ENCODE peak calls at places on chromosomes 7 and 10, in four cellular contexts. One of them, this sample, is unnamed.

GRCh38 chr10:18312385-18313145 is 172.3 kb downstream of the CACNB2 start:
- DNase-seq in B cell: no peak
- DNase-seq in heart right ventricle: peak
- DNase-seq in activated B cell treated with CpG ODN at 0.5 μM for 24 hours: no peak
- DNase-seq in this sample: peak

GRCh38 chr10:63675171-63675570 is 154.0 kb downstream of the REEP3 start:
- DNase-seq in heart right ventricle: no peak
- DNase-seq in activated B cell treated with CpG ODN at 0.5 μM for 24 hours: no peak
- DNase-seq in B cell: no peak
- DNase-seq in this sample: no peak

GRCh38 chr7:39741942-39742623 is 118.7 kb downstream of the RALA start:
- DNase-seq in heart right ventricle: no peak
- DNase-seq in B cell: no peak
- DNase-seq in activated B cell treated with CpG ODN at 0.5 μM for 24 hours: no peak
- DNase-seq in this sample: no peak

GRCh38 chr10:96588601-96589419 is 2.0 kb upstream of the TM9SF3 start:
- DNase-seq in activated B cell treated with CpG ODN at 0.5 μM for 24 hours: no peak
- DNase-seq in B cell: no peak
- DNase-seq in heart right ventricle: no peak
- DNase-seq in this sample: peak

GRCh38 chr10:133445751-133446708 is 7.7 kb upstream of the SCART1 start:
- DNase-seq in B cell: no peak
- DNase-seq in heart right ventricle: no peak
- DNase-seq in activated B cell treated with CpG ODN at 0.5 μM for 24 hours: no peak
- DNase-seq in this sample: no peak

GRCh38 chr7:41121228-41121627 is 581.7 kb downstream of the INHBA start:
- DNase-seq in heart right ventricle: no peak
- DNase-seq in B cell: no peak
- DNase-seq in activated B cell treated with CpG ODN at 0.5 μM for 24 hours: no peak
- DNase-seq in this sample: no peak

GRCh38 chr10:95406651-95407280 is 116.0 kb upstream of the PDLIM1 start:
- DNase-seq in heart right ventricle: peak
- DNase-seq in B cell: no peak
- DNase-seq in activated B cell treated with CpG ODN at 0.5 μM for 24 hours: no peak
- DNase-seq in this sample: no peak

GRCh38 chr7:129845972-129846327 is 106.8 kb downstream of the UBE2H start:
- DNase-seq in heart right ventricle: no peak
- DNase-seq in B cell: no peak
- DNase-seq in activated B cell treated with CpG ODN at 0.5 μM for 24 hours: no peak
- DNase-seq in this sample: no peak

GRCh38 chr10:128566376-128566968 is 440.2 kb upstream of the MKI67 start:
- DNase-seq in B cell: no peak
- DNase-seq in activated B cell treated with CpG ODN at 0.5 μM for 24 hours: no peak
- DNase-seq in heart right ventricle: no peak
- DNase-seq in this sample: no peak

GRCh38 chr10:119342017-119342734 is 134.8 kb downstream of the GRK5 start:
- DNase-seq in B cell: no peak
- DNase-seq in activated B cell treated with CpG ODN at 0.5 μM for 24 hours: no peak
- DNase-seq in heart right ventricle: peak
- DNase-seq in this sample: no peak

GRCh38 chr7:155858521-155859061 is 46.3 kb upstream of the SHH start:
- DNase-seq in heart right ventricle: no peak
- DNase-seq in B cell: no peak
- DNase-seq in activated B cell treated with CpG ODN at 0.5 μM for 24 hours: no peak
- DNase-seq in this sample: no peak

GRCh38 chr7:75727881-75728592 is 10.7 kb downstream of the HIP1 start:
- DNase-seq in heart right ventricle: no peak
- DNase-seq in activated B cell treated with CpG ODN at 0.5 μM for 24 hours: no peak
- DNase-seq in B cell: no peak
- DNase-seq in this sample: no peak

GRCh38 chr7:82413237-82413636 is 30.3 kb downstream of the CACNA2D1 start:
- DNase-seq in heart right ventricle: peak
- DNase-seq in B cell: no peak
- DNase-seq in activated B cell treated with CpG ODN at 0.5 μM for 24 hours: no peak
- DNase-seq in this sample: no peak
- TF ChIP-seq CTCF in heart right ventricle: no peak
- TF ChIP-seq CTCF in B cell: no peak
- TF ChIP-seq CTCF in activated B cell treated with CpG ODN at 0.5 μM for 24 hours: no peak
- TF ChIP-seq CTCF in this sample: no peak

GRCh38 chr10:14975672-14976273 is 16.6 kb downstream of the MEIG1 start:
- DNase-seq in heart right ventricle: no peak
- DNase-seq in activated B cell treated with CpG ODN at 0.5 μM for 24 hours: no peak
- DNase-seq in B cell: no peak
- DNase-seq in this sample: no peak

GRCh38 chr10:14967897-14968296 is 8.7 kb downstream of the MEIG1 start:
- DNase-seq in activated B cell treated with CpG ODN at 0.5 μM for 24 hours: no peak
- DNase-seq in B cell: no peak
- DNase-seq in heart right ventricle: no peak
- DNase-seq in this sample: no peak

DNA sequence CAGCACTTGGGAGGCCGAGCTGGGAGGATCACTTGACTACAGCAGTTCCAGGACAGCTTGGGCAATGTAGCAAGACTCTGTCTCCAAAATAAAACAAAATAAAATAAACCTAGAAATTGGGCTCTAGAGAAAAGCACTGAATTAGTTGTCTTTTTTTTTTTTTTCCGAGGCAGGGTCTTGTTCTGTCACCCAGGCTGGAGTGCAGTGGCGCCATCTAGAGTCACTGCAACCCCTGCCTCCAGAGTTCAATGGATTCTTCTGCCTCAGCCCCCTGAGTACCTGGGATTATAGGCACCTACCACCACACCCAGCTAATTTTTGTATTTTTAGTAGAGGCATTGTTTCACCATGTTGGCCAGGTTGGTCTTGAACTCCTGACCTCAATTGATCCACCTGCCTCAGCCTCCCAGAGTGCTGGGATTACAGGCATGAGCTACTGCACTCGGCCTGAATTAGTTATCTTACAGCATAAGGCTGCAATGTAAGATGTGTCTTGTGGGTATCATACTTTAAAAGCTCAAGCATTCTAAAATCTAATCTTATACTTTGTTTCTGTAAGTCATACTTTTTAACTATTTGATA is 12.8 kb downstream of the MEIG1 start:
- DNase-seq in heart right ventricle: no peak
- DNase-seq in activated B cell treated with CpG ODN at 0.5 μM for 24 hours: no peak
- DNase-seq in B cell: peak
- DNase-seq in this sample: no peak
- TF ChIP-seq CTCF in heart right ventricle: peak
- TF ChIP-seq CTCF in activated B cell treated with CpG ODN at 0.5 μM for 24 hours: peak
- TF ChIP-seq CTCF in B cell: peak
- TF ChIP-seq CTCF in this sample: peak

DNA sequence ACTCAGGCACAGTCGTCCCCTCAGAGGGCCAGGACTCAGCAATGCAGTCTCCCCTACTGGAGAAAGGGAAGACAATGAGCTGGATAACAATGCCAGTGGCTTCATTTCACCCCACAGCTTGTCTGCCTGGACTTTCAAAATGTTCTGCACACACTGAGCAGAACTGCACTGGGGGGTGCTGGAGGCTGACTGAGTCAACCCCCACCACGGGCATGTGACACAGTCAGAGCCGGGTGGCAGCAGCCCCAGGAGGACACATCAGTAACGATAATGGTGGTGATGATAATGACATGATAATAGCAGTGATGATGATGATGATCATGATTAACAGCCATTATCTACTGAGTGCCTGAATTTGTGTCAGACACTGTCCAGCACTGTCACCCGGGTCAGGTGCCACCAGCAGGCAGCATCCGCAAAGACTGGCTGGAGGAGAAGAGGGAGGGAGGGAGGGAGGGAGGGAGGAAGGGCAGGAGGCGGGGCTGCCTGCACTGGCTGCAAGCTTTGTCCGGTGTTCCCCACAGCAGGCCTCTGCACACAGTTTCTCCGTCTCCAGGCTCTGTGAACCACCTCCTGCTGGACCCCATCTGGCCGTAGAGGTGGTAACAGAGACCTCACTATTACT is 67.4 kb downstream of the PLXNA4 start:
- DNase-seq in activated B cell treated with CpG ODN at 0.5 μM for 24 hours: no peak
- DNase-seq in heart right ventricle: peak
- DNase-seq in B cell: no peak
- DNase-seq in this sample: no peak
- TF ChIP-seq CTCF in activated B cell treated with CpG ODN at 0.5 μM for 24 hours: no peak
- TF ChIP-seq CTCF in heart right ventricle: no peak
- TF ChIP-seq CTCF in B cell: no peak
- TF ChIP-seq CTCF in this sample: no peak

GRCh38 chr7:4144171-4144701 is 537.9 kb upstream of the FOXK1 start:
- DNase-seq in activated B cell treated with CpG ODN at 0.5 μM for 24 hours: no peak
- DNase-seq in heart right ventricle: no peak
- DNase-seq in B cell: no peak
- DNase-seq in this sample: no peak

GRCh38 chr7:4143511-4144160 is 538.5 kb upstream of the FOXK1 start:
- DNase-seq in activated B cell treated with CpG ODN at 0.5 μM for 24 hours: no peak
- DNase-seq in heart right ventricle: no peak
- DNase-seq in B cell: no peak
- DNase-seq in this sample: no peak

GRCh38 chr7:4145576-4145975 is 536.5 kb upstream of the FOXK1 start:
- DNase-seq in activated B cell treated with CpG ODN at 0.5 μM for 24 hours: no peak
- DNase-seq in B cell: no peak
- DNase-seq in heart right ventricle: no peak
- DNase-seq in this sample: no peak

GRCh38 chr7:4143006-4143405 is 539.1 kb upstream of the FOXK1 start:
- DNase-seq in heart right ventricle: no peak
- DNase-seq in B cell: no peak
- DNase-seq in activated B cell treated with CpG ODN at 0.5 μM for 24 hours: no peak
- DNase-seq in this sample: no peak

GRCh38 chr7:4144801-4145470 is 537.2 kb upstream of the FOXK1 start:
- DNase-seq in activated B cell treated with CpG ODN at 0.5 μM for 24 hours: no peak
- DNase-seq in heart right ventricle: peak
- DNase-seq in B cell: no peak
- DNase-seq in this sample: no peak
- TF ChIP-seq CTCF in activated B cell treated with CpG ODN at 0.5 μM for 24 hours: no peak
- TF ChIP-seq CTCF in heart right ventricle: no peak
- TF ChIP-seq CTCF in B cell: no peak
- TF ChIP-seq CTCF in this sample: no peak

DNA sequence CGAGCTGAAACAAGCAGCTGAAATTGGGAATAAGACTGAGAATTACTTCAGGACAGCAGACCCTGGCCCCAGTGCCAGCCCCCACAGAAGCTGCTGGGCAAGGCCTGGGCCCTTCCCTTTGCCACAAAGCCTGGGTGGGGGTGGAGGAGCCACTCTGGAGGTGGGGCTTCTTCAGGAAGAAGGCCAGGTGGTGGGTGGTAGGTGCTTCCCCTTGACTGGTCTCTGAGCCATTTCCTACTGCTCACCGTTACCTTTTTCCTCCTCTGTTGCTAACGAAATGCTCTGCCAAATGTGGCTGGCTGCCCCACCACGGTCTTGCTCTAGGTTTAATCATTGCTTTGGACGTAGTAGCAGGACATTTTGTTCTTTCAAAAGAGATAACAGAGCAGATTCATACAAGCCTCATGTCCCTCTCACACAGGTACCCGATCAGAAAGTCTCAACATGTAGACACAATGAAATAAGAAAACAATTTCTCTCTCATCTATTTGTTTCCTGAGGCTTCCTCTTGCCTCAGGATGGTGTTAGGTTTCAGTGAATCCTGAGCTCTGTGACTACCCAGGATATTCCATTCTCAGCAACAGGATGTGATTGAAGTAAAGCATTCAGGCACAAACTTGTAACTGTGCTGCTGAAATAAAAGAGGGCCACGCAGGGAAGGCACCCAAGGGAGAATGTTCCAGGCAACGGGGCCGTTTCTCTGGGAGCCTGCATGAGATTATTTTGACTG is 66.5 kb downstream of the WDR11 start:
- DNase-seq in activated B cell treated with CpG ODN at 0.5 μM for 24 hours: no peak
- DNase-seq in heart right ventricle: no peak
- DNase-seq in B cell: peak
- DNase-seq in this sample: no peak
- TF ChIP-seq CTCF in activated B cell treated with CpG ODN at 0.5 μM for 24 hours: no peak
- TF ChIP-seq CTCF in heart right ventricle: no peak
- TF ChIP-seq CTCF in B cell: no peak
- TF ChIP-seq CTCF in this sample: no peak

GRCh38 chr10:85548038-85548437 is 818.6 kb downstream of the GRID1 start:
- DNase-seq in B cell: no peak
- DNase-seq in heart right ventricle: peak
- DNase-seq in activated B cell treated with CpG ODN at 0.5 μM for 24 hours: no peak
- DNase-seq in this sample: no peak
- TF ChIP-seq CTCF in B cell: no peak
- TF ChIP-seq CTCF in heart right ventricle: peak
- TF ChIP-seq CTCF in activated B cell treated with CpG ODN at 0.5 μM for 24 hours: no peak
- TF ChIP-seq CTCF in this sample: no peak

GRCh38 chr7:140062528-140063299 is at the start of gene PARP12:
- DNase-seq in B cell: peak
- DNase-seq in heart right ventricle: peak
- DNase-seq in activated B cell treated with CpG ODN at 0.5 μM for 24 hours: peak
- DNase-seq in this sample: peak
- TF ChIP-seq CTCF in B cell: no peak
- TF ChIP-seq CTCF in heart right ventricle: no peak
- TF ChIP-seq CTCF in activated B cell treated with CpG ODN at 0.5 μM for 24 hours: no peak
- TF ChIP-seq CTCF in this sample: peak

GRCh38 chr10:102123223-102123622 is 3.1 kb upstream of the LDB1 start:
- DNase-seq in heart right ventricle: no peak
- DNase-seq in B cell: no peak
- DNase-seq in activated B cell treated with CpG ODN at 0.5 μM for 24 hours: no peak
- DNase-seq in this sample: no peak

GRCh38 chr10:102122450-102122849 is 2.3 kb upstream of the LDB1 start:
- DNase-seq in heart right ventricle: no peak
- DNase-seq in B cell: no peak
- DNase-seq in activated B cell treated with CpG ODN at 0.5 μM for 24 hours: no peak
- DNase-seq in this sample: no peak

GRCh38 chr10:102120987-102121738 is 995 bp upstream of the LDB1 start:
- DNase-seq in B cell: no peak
- DNase-seq in activated B cell treated with CpG ODN at 0.5 μM for 24 hours: no peak
- DNase-seq in heart right ventricle: peak
- DNase-seq in this sample: no peak

GRCh38 chr10:102120142-102120986 is at the start of gene LDB1:
- DNase-seq in B cell: peak
- DNase-seq in activated B cell treated with CpG ODN at 0.5 μM for 24 hours: peak
- DNase-seq in heart right ventricle: peak
- DNase-seq in this sample: peak

GRCh38 chr10:102121739-102122372 is 1.7 kb upstream of the LDB1 start:
- DNase-seq in heart right ventricle: peak
- DNase-seq in activated B cell treated with CpG ODN at 0.5 μM for 24 hours: no peak
- DNase-seq in B cell: no peak
- DNase-seq in this sample: no peak
- TF ChIP-seq CTCF in heart right ventricle: peak
- TF ChIP-seq CTCF in activated B cell treated with CpG ODN at 0.5 μM for 24 hours: no peak
- TF ChIP-seq CTCF in B cell: no peak
- TF ChIP-seq CTCF in this sample: no peak

DNA sequence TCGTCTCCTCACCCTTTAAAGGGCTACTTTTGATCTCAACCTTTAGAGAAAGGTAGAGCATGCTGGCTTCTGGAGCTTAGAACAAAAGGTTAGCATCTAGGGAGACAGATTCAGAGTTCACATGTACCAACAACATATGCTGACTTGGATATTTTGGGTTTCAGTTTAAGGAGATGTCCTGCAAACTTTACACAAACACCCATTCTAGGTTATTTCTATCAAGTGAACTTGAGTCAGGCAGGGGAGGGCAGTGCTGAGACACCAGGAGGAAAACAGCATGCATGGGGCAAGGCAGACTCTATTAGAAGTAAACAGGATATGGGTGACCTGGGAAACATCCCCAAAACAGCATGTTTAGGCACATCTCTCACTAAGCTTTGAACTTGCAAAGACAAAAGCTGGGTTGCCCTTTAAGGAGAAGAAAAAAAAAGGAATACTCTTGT is 43.8 kb downstream of the ARL4A start:
- DNase-seq in B cell: no peak
- DNase-seq in heart right ventricle: no peak
- DNase-seq in activated B cell treated with CpG ODN at 0.5 μM for 24 hours: no peak
- DNase-seq in this sample: no peak
- TF ChIP-seq CTCF in B cell: no peak
- TF ChIP-seq CTCF in heart right ventricle: peak
- TF ChIP-seq CTCF in activated B cell treated with CpG ODN at 0.5 μM for 24 hours: no peak
- TF ChIP-seq CTCF in this sample: no peak